ENCODE peak calls at places on chromosomes 5 and 9, in six cellular contexts. T is heart right ventricle, H is lower lobe of right lung, D is right cardiac atrium, O is pancreas, V is psoas muscle. S is an unnamed sample.

GRCh38 chr5:149381261-149381985 is 2.3 kb upstream of the IL17B start:
- DNase-seq in V (no peak), O (no peak), H (no peak), T (no peak), D (no peak), S (peak; percentile 34)

GRCh38 chr5:91366571-91366970 is 16.5 kb downstream of the ARRDC3 start:
- DNase-seq in H (no peak), O (no peak), T (no peak), V (no peak), D (no peak), S (no peak)

GRCh38 chr9:90458485-90458884 is 184.1 kb downstream of the DIRAS2 start:
- DNase-seq in D (no peak), O (peak; percentile 69), T (no peak), V (no peak), H (no peak), S (no peak)

GRCh38 chr5:566636-567309 is 42.5 kb upstream of the SLC9A3 start:
- DNase-seq in H (no peak), O (no peak), V (no peak), D (no peak), T (no peak), S (no peak)

GRCh38 chr9:93620041-93620506 is 43.7 kb downstream of the PHF2 start:
- DNase-seq in T (no peak), D (no peak), O (no peak), V (no peak), H (no peak), S (no peak)

GRCh38 chr5:231661-232060 is 13.5 kb downstream of the SDHA start:
- DNase-seq in D (no peak), V (no peak), H (no peak), O (no peak), T (no peak), S (no peak)

GRCh38 chr5:142685418-142686209 is at the start of gene FGF1:
- DNase-seq in H (no peak), O (no peak), V (no peak), D (peak; percentile 83), T (peak; percentile 63), S (no peak)

GRCh38 chr9:37984672-37985611 is 81.0 kb upstream of the SLC25A51 start:
- DNase-seq in D (peak; percentile 74), V (peak; percentile 33), O (no peak), T (peak; percentile 43), H (no peak), S (peak; percentile 56)

GRCh38 chr9:88702985-88703384 is 168.0 kb downstream of the NXNL2 start:
- DNase-seq in T (no peak), V (no peak), D (no peak), H (no peak), O (no peak), S (no peak)

GRCh38 chr5:38382898-38383297 is 124.5 kb downstream of the EGFLAM start:
- DNase-seq in T (peak; percentile 30), H (peak; percentile 63), V (peak; percentile 35), O (peak; percentile 54), D (peak; percentile 64), S (peak; percentile 70)

GRCh38 chr5:2038337-2039179 is 155.8 kb upstream of the IRX4 start:
- DNase-seq in H (peak; percentile 79), V (peak; percentile 69), O (peak; percentile 59), D (peak; percentile 87), T (peak; percentile 80), S (peak; percentile 88)

GRCh38 chr5:2031581-2031980 is 148.9 kb upstream of the IRX4 start:
- DNase-seq in D (no peak), V (no peak), T (no peak), H (no peak), O (no peak), S (no peak)

GRCh38 chr5:2039180-2039531 is 156.4 kb upstream of the IRX4 start:
- DNase-seq in V (no peak), T (no peak), D (no peak), O (no peak), H (no peak), S (no peak)

GRCh38 chr5:2032432-2032831 is 149.7 kb upstream of the IRX4 start:
- DNase-seq in O (no peak), V (no peak), T (no peak), H (no peak), D (no peak), S (no peak)

GRCh38 chr5:2036885-2037284 is 154.2 kb upstream of the IRX4 start:
- DNase-seq in D (no peak), T (no peak), O (no peak), H (no peak), V (no peak), S (no peak)
- H3K27me3 ChIP-seq in D (no peaks in the 10 kb centered on the region), T (no peaks in the 10 kb centered on the region), O (no peaks in the 10 kb centered on the region), H (peaks cover 10% of the 10 kb centered on the region), V (peaks cover 25% of the 10 kb centered on the region), S (peaks cover 27% of the 10 kb centered on the region)

GRCh38 chr5:131530706-131531331 is 104.2 kb downstream of the RAPGEF6 start:
- DNase-seq in O (no peak), H (no peak), T (no peak), D (no peak), V (no peak), S (no peak)

GRCh38 chr5:131533844-131534243 is 101.2 kb downstream of the RAPGEF6 start:
- DNase-seq in D (no peak), H (no peak), O (no peak), V (no peak), T (no peak), S (no peak)

GRCh38 chr5:131534995-131535394 is 100.0 kb downstream of the RAPGEF6 start:
- DNase-seq in H (no peak), T (no peak), V (no peak), D (no peak), O (no peak), S (no peak)

GRCh38 chr5:131528682-131529081 is 106.3 kb downstream of the RAPGEF6 start:
- DNase-seq in V (no peak), D (no peak), O (no peak), H (no peak), T (no peak), S (no peak)

GRCh38 chr5:131532016-131532640 is 102.9 kb downstream of the RAPGEF6 start:
- DNase-seq in V (no peak), D (no peak), O (no peak), T (no peak), H (no peak), S (no peak)
- H3K4me3 ChIP-seq in V (no peak overlapping the region), D (peak overlapping the region; percentile 16), O (no peak overlapping the region), T (no peak overlapping the region), H (no peak overlapping the region), S (no peak overlapping the region)

DNA sequence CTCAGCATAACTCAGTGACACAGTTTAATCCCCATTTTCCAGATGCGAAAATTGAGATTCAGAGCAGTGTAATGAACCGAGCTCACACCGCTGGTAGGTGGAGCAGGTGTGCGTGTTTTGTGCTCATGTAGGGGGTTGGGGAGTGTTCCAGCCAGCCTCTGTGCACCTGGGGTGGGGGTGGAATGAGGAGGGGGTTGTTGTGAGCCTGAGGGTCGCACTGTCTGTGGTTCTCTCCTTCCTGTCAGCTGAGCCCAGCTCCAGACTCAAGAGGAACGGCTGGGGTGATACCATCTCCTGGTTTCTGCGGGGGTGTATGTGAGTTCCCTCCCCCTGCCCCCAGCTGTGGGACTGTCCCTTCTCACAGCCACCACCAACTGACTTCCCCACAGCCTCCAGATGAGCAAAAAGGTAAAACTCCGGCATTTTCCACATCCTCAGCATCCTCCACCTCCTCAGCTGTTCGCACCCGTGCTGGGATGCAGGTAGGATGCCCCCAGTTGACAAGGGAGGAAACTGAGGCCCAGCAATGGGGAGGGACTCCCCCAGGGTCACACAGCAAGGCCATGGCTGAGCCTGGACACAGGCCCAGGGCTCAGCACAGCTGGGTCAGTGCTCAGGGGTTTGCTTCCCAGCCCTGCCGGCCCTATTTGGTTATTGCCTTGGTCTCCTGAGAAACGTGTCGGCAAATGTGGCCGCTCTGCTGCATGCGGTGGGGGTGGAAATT is 2.1 kb downstream of the SH2D3C start:
- DNase-seq in H (peak; percentile 78), T (no peak), O (no peak), V (no peak), D (peak; percentile 61), S (peak; percentile 73)
- H3K27ac ChIP-seq in H (peak overlapping the region; percentile 43), T (no peak overlapping the region), O (no peak overlapping the region), V (no peak overlapping the region), D (no peak overlapping the region), S (peak overlapping the region; percentile 30)

GRCh38 chr5:139842321-139842720 is 46.7 kb downstream of the PSD2 start:
- DNase-seq in T (no peak), V (no peak), D (no peak), H (peak; percentile 10), O (no peak), S (peak; percentile 30)

GRCh38 chr5:139843991-139844390 is 48.4 kb downstream of the PSD2 start:
- DNase-seq in D (no peak), V (no peak), T (no peak), H (no peak), O (no peak), S (no peak)

GRCh38 chr5:139839416-139839815 is 43.8 kb downstream of the PSD2 start:
- DNase-seq in O (no peak), V (no peak), D (no peak), H (no peak), T (no peak), S (peak; percentile 46)

GRCh38 chr5:139839918-139840317 is 44.3 kb downstream of the PSD2 start:
- DNase-seq in T (no peak), D (no peak), O (no peak), V (no peak), H (no peak), S (peak; percentile 15)

DNA sequence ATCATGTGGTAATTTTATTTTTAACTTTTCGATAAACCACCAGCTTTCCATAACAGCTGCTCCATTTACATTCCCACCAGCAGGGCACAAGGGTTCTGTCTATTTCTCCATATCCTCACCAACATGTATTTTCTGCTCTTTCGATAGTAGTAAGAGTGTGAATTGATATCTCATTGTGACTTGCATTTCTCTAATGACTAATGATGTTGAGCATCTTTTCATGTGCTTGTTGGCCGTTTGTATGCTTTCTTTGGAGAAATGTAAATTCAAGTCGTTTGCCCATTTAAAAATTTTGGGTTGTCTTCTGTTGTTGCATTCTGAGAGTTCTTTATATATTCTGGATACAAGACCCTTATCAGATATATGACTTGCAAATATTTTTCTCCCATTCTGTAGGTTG is 45.9 kb downstream of the PSD2 start:
- DNase-seq in D (no peak), O (no peak), T (no peak), V (no peak), H (no peak), S (no peak)
- H3K27me3 ChIP-seq in D (no peaks in the 10 kb centered on the region), O (no peaks in the 10 kb centered on the region), T (no peaks in the 10 kb centered on the region), V (no peaks in the 10 kb centered on the region), H (peaks cover 20% of the 10 kb centered on the region), S (peaks cover 3% of the 10 kb centered on the region)

GRCh38 chr9:78109075-78109474 is 77.5 kb upstream of the GNAQ start:
- DNase-seq in O (no peak), V (no peak), D (no peak), H (no peak), T (no peak), S (no peak)
- H3K4me3 ChIP-seq in O (no peak overlapping the region), V (no peak overlapping the region), D (no peak overlapping the region), H (no peak overlapping the region), T (no peak overlapping the region), S (no peak overlapping the region)

S was measured in upper lobe of right lung.